ENCODE peak calls at places on chromosomes 2 and 18, in five cellular contexts. One of them, this sample, is unnamed.
A peak's percentile ranks its signal among the peaks of the same experiment; 100 is the strongest.

GRCh38 chr2:177545981-177546600 is 153.5 kb downstream of the AGPS start:
- DNase-seq in HTR-8/SVneo: no peak
- DNase-seq in activated CD4-positive, CD25-positive, alpha-beta regulatory T cell treated with anti-CD3 and anti-CD28 coated beads, Interleukin-2, amount 50 U/mL, for 72 hours: no peak
- DNase-seq in naive thymus-derived CD8-positive, alpha-beta T cell: no peak
- DNase-seq in mesenchymal stem cell: no peak
- DNase-seq in this sample: no peak

GRCh38 chr2:159124441-159124911 is 156.0 kb downstream of the TANC1 start:
- DNase-seq in HTR-8/SVneo: peak; percentile 48
- DNase-seq in mesenchymal stem cell: peak; percentile 98
- DNase-seq in activated CD4-positive, CD25-positive, alpha-beta regulatory T cell treated with anti-CD3 and anti-CD28 coated beads, Interleukin-2, amount 50 U/mL, for 72 hours: no peak
- DNase-seq in naive thymus-derived CD8-positive, alpha-beta T cell: no peak
- DNase-seq in this sample: peak; percentile 67

GRCh38 chr2:138727956-138728355 is 52.2 kb downstream of the NXPH2 start:
- DNase-seq in mesenchymal stem cell: no peak
- DNase-seq in activated CD4-positive, CD25-positive, alpha-beta regulatory T cell treated with anti-CD3 and anti-CD28 coated beads, Interleukin-2, amount 50 U/mL, for 72 hours: no peak
- DNase-seq in HTR-8/SVneo: no peak
- DNase-seq in naive thymus-derived CD8-positive, alpha-beta T cell: no peak
- DNase-seq in this sample: no peak

GRCh38 chr2:66389651-66390131 is 45.2 kb upstream of the MEIS1 start:
- DNase-seq in HTR-8/SVneo: peak; percentile 5
- DNase-seq in mesenchymal stem cell: peak; percentile 72
- DNase-seq in activated CD4-positive, CD25-positive, alpha-beta regulatory T cell treated with anti-CD3 and anti-CD28 coated beads, Interleukin-2, amount 50 U/mL, for 72 hours: no peak
- DNase-seq in naive thymus-derived CD8-positive, alpha-beta T cell: no peak
- DNase-seq in this sample: no peak

GRCh38 chr18:63970803-63971191 is 916 bp downstream of the SERPINB8 start:
- DNase-seq in activated CD4-positive, CD25-positive, alpha-beta regulatory T cell treated with anti-CD3 and anti-CD28 coated beads, Interleukin-2, amount 50 U/mL, for 72 hours: no peak
- DNase-seq in naive thymus-derived CD8-positive, alpha-beta T cell: no peak
- DNase-seq in mesenchymal stem cell: peak; percentile 72
- DNase-seq in HTR-8/SVneo: peak; percentile 54
- DNase-seq in this sample: peak; percentile 62

GRCh38 chr2:233241803-233242202 is 9.7 kb upstream of the ATG16L1 start:
- DNase-seq in activated CD4-positive, CD25-positive, alpha-beta regulatory T cell treated with anti-CD3 and anti-CD28 coated beads, Interleukin-2, amount 50 U/mL, for 72 hours: no peak
- DNase-seq in naive thymus-derived CD8-positive, alpha-beta T cell: no peak
- DNase-seq in mesenchymal stem cell: no peak
- DNase-seq in HTR-8/SVneo: no peak
- DNase-seq in this sample: no peak

GRCh38 chr2:194424683-194425209 is 1232.3 kb upstream of the SLC39A10 start:
- DNase-seq in activated CD4-positive, CD25-positive, alpha-beta regulatory T cell treated with anti-CD3 and anti-CD28 coated beads, Interleukin-2, amount 50 U/mL, for 72 hours: no peak
- DNase-seq in HTR-8/SVneo: no peak
- DNase-seq in naive thymus-derived CD8-positive, alpha-beta T cell: no peak
- DNase-seq in mesenchymal stem cell: no peak
- DNase-seq in this sample: no peak

GRCh38 chr2:23454501-23455120 is 69.6 kb downstream of the KLHL29 start:
- DNase-seq in activated CD4-positive, CD25-positive, alpha-beta regulatory T cell treated with anti-CD3 and anti-CD28 coated beads, Interleukin-2, amount 50 U/mL, for 72 hours: no peak
- DNase-seq in HTR-8/SVneo: no peak
- DNase-seq in naive thymus-derived CD8-positive, alpha-beta T cell: no peak
- DNase-seq in mesenchymal stem cell: no peak
- DNase-seq in this sample: no peak

GRCh38 chr18:24868331-24868730 is 407.9 kb downstream of the HRH4 start:
- DNase-seq in naive thymus-derived CD8-positive, alpha-beta T cell: no peak
- DNase-seq in mesenchymal stem cell: no peak
- DNase-seq in activated CD4-positive, CD25-positive, alpha-beta regulatory T cell treated with anti-CD3 and anti-CD28 coated beads, Interleukin-2, amount 50 U/mL, for 72 hours: no peak
- DNase-seq in HTR-8/SVneo: no peak
- DNase-seq in this sample: no peak

GRCh38 chr2:188734688-188735087 is 239.5 kb upstream of the COL3A1 start:
- DNase-seq in mesenchymal stem cell: no peak
- DNase-seq in naive thymus-derived CD8-positive, alpha-beta T cell: no peak
- DNase-seq in HTR-8/SVneo: no peak
- DNase-seq in activated CD4-positive, CD25-positive, alpha-beta regulatory T cell treated with anti-CD3 and anti-CD28 coated beads, Interleukin-2, amount 50 U/mL, for 72 hours: no peak
- DNase-seq in this sample: no peak

GRCh38 chr2:119596638-119597037 is 52.4 kb downstream of the CFAP221 start:
- DNase-seq in HTR-8/SVneo: no peak
- DNase-seq in activated CD4-positive, CD25-positive, alpha-beta regulatory T cell treated with anti-CD3 and anti-CD28 coated beads, Interleukin-2, amount 50 U/mL, for 72 hours: no peak
- DNase-seq in naive thymus-derived CD8-positive, alpha-beta T cell: no peak
- DNase-seq in mesenchymal stem cell: no peak
- DNase-seq in this sample: no peak

GRCh38 chr2:146874260-146874658 is 970.6 kb upstream of the ACVR2A start:
- DNase-seq in HTR-8/SVneo: peak; percentile 62
- DNase-seq in activated CD4-positive, CD25-positive, alpha-beta regulatory T cell treated with anti-CD3 and anti-CD28 coated beads, Interleukin-2, amount 50 U/mL, for 72 hours: no peak
- DNase-seq in naive thymus-derived CD8-positive, alpha-beta T cell: no peak
- DNase-seq in mesenchymal stem cell: peak; percentile 27
- DNase-seq in this sample: peak; percentile 17

GRCh38 chr18:37565985-37566478 is 434 bp upstream of the CELF4 start:
- DNase-seq in activated CD4-positive, CD25-positive, alpha-beta regulatory T cell treated with anti-CD3 and anti-CD28 coated beads, Interleukin-2, amount 50 U/mL, for 72 hours: no peak
- DNase-seq in mesenchymal stem cell: peak; percentile 57
- DNase-seq in naive thymus-derived CD8-positive, alpha-beta T cell: no peak
- DNase-seq in HTR-8/SVneo: no peak
- DNase-seq in this sample: peak; percentile 68

GRCh38 chr18:63067939-63068338 is 251.6 kb downstream of the BCL2 start:
- DNase-seq in HTR-8/SVneo: no peak
- DNase-seq in activated CD4-positive, CD25-positive, alpha-beta regulatory T cell treated with anti-CD3 and anti-CD28 coated beads, Interleukin-2, amount 50 U/mL, for 72 hours: no peak
- DNase-seq in naive thymus-derived CD8-positive, alpha-beta T cell: no peak
- DNase-seq in mesenchymal stem cell: no peak
- DNase-seq in this sample: no peak

GRCh38 chr2:9095690-9096089 is 92.2 kb upstream of the MBOAT2 start:
- DNase-seq in activated CD4-positive, CD25-positive, alpha-beta regulatory T cell treated with anti-CD3 and anti-CD28 coated beads, Interleukin-2, amount 50 U/mL, for 72 hours: no peak
- DNase-seq in naive thymus-derived CD8-positive, alpha-beta T cell: no peak
- DNase-seq in HTR-8/SVneo: no peak
- DNase-seq in mesenchymal stem cell: peak; percentile 64
- DNase-seq in this sample: peak; percentile 70

GRCh38 chr18:3623769-3624545 is 174.0 kb downstream of the TGIF1 start:
- DNase-seq in HTR-8/SVneo: peak; percentile 76
- DNase-seq in mesenchymal stem cell: peak; percentile 98
- DNase-seq in naive thymus-derived CD8-positive, alpha-beta T cell: no peak
- DNase-seq in activated CD4-positive, CD25-positive, alpha-beta regulatory T cell treated with anti-CD3 and anti-CD28 coated beads, Interleukin-2, amount 50 U/mL, for 72 hours: no peak
- DNase-seq in this sample: peak; percentile 85

GRCh38 chr2:223366566-223366965 is 235.6 kb downstream of the SCG2 start:
- DNase-seq in activated CD4-positive, CD25-positive, alpha-beta regulatory T cell treated with anti-CD3 and anti-CD28 coated beads, Interleukin-2, amount 50 U/mL, for 72 hours: no peak
- DNase-seq in HTR-8/SVneo: no peak
- DNase-seq in naive thymus-derived CD8-positive, alpha-beta T cell: no peak
- DNase-seq in mesenchymal stem cell: no peak
- DNase-seq in this sample: no peak

GRCh38 chr18:3008546-3008945 is 4.4 kb downstream of the LPIN2 start:
- DNase-seq in naive thymus-derived CD8-positive, alpha-beta T cell: no peak
- DNase-seq in activated CD4-positive, CD25-positive, alpha-beta regulatory T cell treated with anti-CD3 and anti-CD28 coated beads, Interleukin-2, amount 50 U/mL, for 72 hours: no peak
- DNase-seq in mesenchymal stem cell: peak; percentile 83
- DNase-seq in HTR-8/SVneo: no peak
- DNase-seq in this sample: no peak

GRCh38 chr18:55763805-55764204 is 175.8 kb upstream of the TCF4 start:
- DNase-seq in activated CD4-positive, CD25-positive, alpha-beta regulatory T cell treated with anti-CD3 and anti-CD28 coated beads, Interleukin-2, amount 50 U/mL, for 72 hours: no peak
- DNase-seq in mesenchymal stem cell: no peak
- DNase-seq in naive thymus-derived CD8-positive, alpha-beta T cell: no peak
- DNase-seq in HTR-8/SVneo: no peak
- DNase-seq in this sample: no peak

GRCh38 chr2:19488009-19488691 is 129.7 kb upstream of the OSR1 start:
- DNase-seq in naive thymus-derived CD8-positive, alpha-beta T cell: no peak
- DNase-seq in HTR-8/SVneo: peak; percentile 11
- DNase-seq in mesenchymal stem cell: peak; percentile 53
- DNase-seq in activated CD4-positive, CD25-positive, alpha-beta regulatory T cell treated with anti-CD3 and anti-CD28 coated beads, Interleukin-2, amount 50 U/mL, for 72 hours: no peak
- DNase-seq in this sample: no peak

GRCh38 chr2:85753525-85754312 is at the start of gene ATOH8:
- DNase-seq in mesenchymal stem cell: peak; percentile 72
- DNase-seq in HTR-8/SVneo: no peak
- DNase-seq in activated CD4-positive, CD25-positive, alpha-beta regulatory T cell treated with anti-CD3 and anti-CD28 coated beads, Interleukin-2, amount 50 U/mL, for 72 hours: no peak
- DNase-seq in naive thymus-derived CD8-positive, alpha-beta T cell: no peak
- DNase-seq in this sample: peak; percentile 82

GRCh38 chr2:216006164-216006663 is 7.1 kb downstream of the MREG start:
- DNase-seq in naive thymus-derived CD8-positive, alpha-beta T cell: no peak
- DNase-seq in activated CD4-positive, CD25-positive, alpha-beta regulatory T cell treated with anti-CD3 and anti-CD28 coated beads, Interleukin-2, amount 50 U/mL, for 72 hours: peak; percentile 47
- DNase-seq in mesenchymal stem cell: no peak
- DNase-seq in HTR-8/SVneo: peak; percentile 61
- DNase-seq in this sample: no peak

GRCh38 chr2:217563565-217563964 is 439.2 kb downstream of the TNS1 start:
- DNase-seq in naive thymus-derived CD8-positive, alpha-beta T cell: no peak
- DNase-seq in activated CD4-positive, CD25-positive, alpha-beta regulatory T cell treated with anti-CD3 and anti-CD28 coated beads, Interleukin-2, amount 50 U/mL, for 72 hours: no peak
- DNase-seq in HTR-8/SVneo: no peak
- DNase-seq in mesenchymal stem cell: no peak
- DNase-seq in this sample: no peak

GRCh38 chr2:221205103-221205502 is 367.0 kb downstream of the EPHA4 start:
- DNase-seq in naive thymus-derived CD8-positive, alpha-beta T cell: no peak
- DNase-seq in activated CD4-positive, CD25-positive, alpha-beta regulatory T cell treated with anti-CD3 and anti-CD28 coated beads, Interleukin-2, amount 50 U/mL, for 72 hours: no peak
- DNase-seq in HTR-8/SVneo: no peak
- DNase-seq in mesenchymal stem cell: no peak
- DNase-seq in this sample: no peak

GRCh38 chr2:71688530-71688929 is 235.2 kb downstream of the DYSF start:
- DNase-seq in naive thymus-derived CD8-positive, alpha-beta T cell: no peak
- DNase-seq in activated CD4-positive, CD25-positive, alpha-beta regulatory T cell treated with anti-CD3 and anti-CD28 coated beads, Interleukin-2, amount 50 U/mL, for 72 hours: no peak
- DNase-seq in HTR-8/SVneo: no peak
- DNase-seq in mesenchymal stem cell: no peak
- DNase-seq in this sample: no peak

GRCh38 chr2:178363252-178363651 is 87.7 kb downstream of the PRKRA start:
- DNase-seq in mesenchymal stem cell: peak; percentile 27
- DNase-seq in naive thymus-derived CD8-positive, alpha-beta T cell: no peak
- DNase-seq in activated CD4-positive, CD25-positive, alpha-beta regulatory T cell treated with anti-CD3 and anti-CD28 coated beads, Interleukin-2, amount 50 U/mL, for 72 hours: no peak
- DNase-seq in HTR-8/SVneo: no peak
- DNase-seq in this sample: no peak

GRCh38 chr2:120441744-120442471 is 96.0 kb downstream of the INHBB start:
- DNase-seq in HTR-8/SVneo: no peak
- DNase-seq in mesenchymal stem cell: no peak
- DNase-seq in naive thymus-derived CD8-positive, alpha-beta T cell: no peak
- DNase-seq in activated CD4-positive, CD25-positive, alpha-beta regulatory T cell treated with anti-CD3 and anti-CD28 coated beads, Interleukin-2, amount 50 U/mL, for 72 hours: no peak
- DNase-seq in this sample: peak; percentile 67

GRCh38 chr2:14567561-14567960 is 65.0 kb upstream of the LRATD1 start:
- DNase-seq in activated CD4-positive, CD25-positive, alpha-beta regulatory T cell treated with anti-CD3 and anti-CD28 coated beads, Interleukin-2, amount 50 U/mL, for 72 hours: no peak
- DNase-seq in mesenchymal stem cell: no peak
- DNase-seq in naive thymus-derived CD8-positive, alpha-beta T cell: no peak
- DNase-seq in HTR-8/SVneo: no peak
- DNase-seq in this sample: no peak

GRCh38 chr18:25467226-25468065 is 115.5 kb upstream of the ZNF521 start:
- DNase-seq in naive thymus-derived CD8-positive, alpha-beta T cell: no peak
- DNase-seq in HTR-8/SVneo: no peak
- DNase-seq in mesenchymal stem cell: no peak
- DNase-seq in activated CD4-positive, CD25-positive, alpha-beta regulatory T cell treated with anti-CD3 and anti-CD28 coated beads, Interleukin-2, amount 50 U/mL, for 72 hours: no peak
- DNase-seq in this sample: peak; percentile 76

GRCh38 chr2:28594369-28595108 is 98.7 kb downstream of the PLB1 start:
- DNase-seq in activated CD4-positive, CD25-positive, alpha-beta regulatory T cell treated with anti-CD3 and anti-CD28 coated beads, Interleukin-2, amount 50 U/mL, for 72 hours: peak; percentile 85
- DNase-seq in HTR-8/SVneo: peak; percentile 87
- DNase-seq in naive thymus-derived CD8-positive, alpha-beta T cell: peak; percentile 77
- DNase-seq in mesenchymal stem cell: peak; percentile 82
- DNase-seq in this sample: peak; percentile 91

GRCh38 chr2:130834091-130834922 is 2.4 kb upstream of the ARHGEF4 start:
- DNase-seq in naive thymus-derived CD8-positive, alpha-beta T cell: no peak
- DNase-seq in HTR-8/SVneo: no peak
- DNase-seq in activated CD4-positive, CD25-positive, alpha-beta regulatory T cell treated with anti-CD3 and anti-CD28 coated beads, Interleukin-2, amount 50 U/mL, for 72 hours: no peak
- DNase-seq in mesenchymal stem cell: no peak
- DNase-seq in this sample: no peak

GRCh38 chr2:157874997-157875719 is 972 bp downstream of the ACVR1 start:
- DNase-seq in mesenchymal stem cell: peak; percentile 82
- DNase-seq in naive thymus-derived CD8-positive, alpha-beta T cell: no peak
- DNase-seq in activated CD4-positive, CD25-positive, alpha-beta regulatory T cell treated with anti-CD3 and anti-CD28 coated beads, Interleukin-2, amount 50 U/mL, for 72 hours: no peak
- DNase-seq in HTR-8/SVneo: peak; percentile 35
- DNase-seq in this sample: peak; percentile 42

GRCh38 chr18:8609711-8610441 is 639 bp downstream of the RAB12 start:
- DNase-seq in naive thymus-derived CD8-positive, alpha-beta T cell: no peak
- DNase-seq in HTR-8/SVneo: no peak
- DNase-seq in activated CD4-positive, CD25-positive, alpha-beta regulatory T cell treated with anti-CD3 and anti-CD28 coated beads, Interleukin-2, amount 50 U/mL, for 72 hours: peak; percentile 53
- DNase-seq in mesenchymal stem cell: peak; percentile 10
- DNase-seq in this sample: peak; percentile 26

This sample was measured in left cardiac atrium.